ENCODE peak calls at places on chromosomes 3 and 15, in nine cellular contexts. S is GM13976, Z is heart right ventricle, V is progenitor cell of endocrine pancreas, Y is heart left ventricle, H is mucosa of descending colon, L is AG10803, T is osteocyte, A is GM20000. J is an unnamed sample.

GRCh38 chr3:129313983-129314756 is 35.5 kb downstream of the HMCES start:
- DNase-seq in S (no peak), Z (no peak), V (no peak), Y (no peak), H (no peak), L (peak; percentile 67), T (no peak), A (no peak), J (no peak)

GRCh38 chr3:53350652-53351051 is 3.3 kb upstream of the DCP1A start:
- DNase-seq in S (peak; percentile 26), Z (no peak), V (no peak), Y (no peak), H (peak; percentile 77), L (no peak), T (no peak), A (peak; percentile 25), J (no peak)

GRCh38 chr3:177451940-177452484 is 254.7 kb upstream of the TBL1XR1 start:
- DNase-seq in S (no peak), Z (no peak), V (no peak), Y (no peak), H (no peak), L (peak; percentile 93), T (no peak), A (no peak), J (no peak)

GRCh38 chr3:174233511-174233910 is 625.6 kb upstream of the NAALADL2 start:
- DNase-seq in S (no peak), Z (no peak), V (no peak), Y (no peak), H (no peak), L (no peak), T (no peak), A (no peak), J (no peak)

GRCh38 chr3:49173116-49173791 is 1.9 kb downstream of the KLHDC8B start:
- DNase-seq in S (no peak), Z (peak; percentile 87), V (no peak), Y (peak; percentile 88), H (peak; percentile 40), L (no peak), T (no peak), A (no peak), J (no peak)

GRCh38 chr3:71066849-71067261 is 516.7 kb downstream of the FOXP1 start:
- DNase-seq in S (no peak), Z (no peak), V (no peak), Y (no peak), H (peak; percentile 29), L (peak; percentile 59), T (no peak), A (no peak), J (no peak)

GRCh38 chr3:169280010-169280585 is 383.4 kb downstream of the MECOM start:
- DNase-seq in S (no peak), Z (no peak), V (no peak), Y (no peak), H (no peak), L (peak; percentile 9), T (no peak), A (no peak), J (no peak)

GRCh38 chr15:37096878-37097568 is 3.3 kb downstream of the MEIS2 start:
- DNase-seq in S (no peak), Z (no peak), V (no peak), Y (no peak), H (no peak), L (no peak), T (no peak), A (no peak), J (no peak)

GRCh38 chr15:58396181-58396580 is 35.6 kb upstream of the LIPC start:
- DNase-seq in S (no peak), Z (no peak), V (no peak), Y (no peak), H (no peak), L (peak; percentile 95), T (no peak), A (no peak), J (peak; percentile 74)

GRCh38 chr3:54345976-54346375 is 223.6 kb downstream of the CACNA2D3 start:
- DNase-seq in S (no peak), Z (no peak), V (no peak), Y (no peak), H (no peak), L (no peak), T (no peak), A (no peak), J (no peak)

GRCh38 chr3:87045473-87045872 is 54.5 kb upstream of the VGLL3 start:
- DNase-seq in S (no peak), Z (no peak), V (no peak), Y (no peak), H (no peak), L (no peak), T (no peak), A (no peak), J (no peak)

GRCh38 chr3:149299938-149300791 is 33.3 kb downstream of the TM4SF18 start:
- DNase-seq in S (no peak), Z (no peak), V (no peak), Y (no peak), H (peak; percentile 48), L (peak; percentile 91), T (no peak), A (no peak), J (peak; percentile 95)
- TF ChIP-seq CTCF in S (no peak), Z (no peak), V (no peak), Y (no peak), H (no peak), L (no peak), T (no peak), A (no peak), J (no peak)

DNA sequence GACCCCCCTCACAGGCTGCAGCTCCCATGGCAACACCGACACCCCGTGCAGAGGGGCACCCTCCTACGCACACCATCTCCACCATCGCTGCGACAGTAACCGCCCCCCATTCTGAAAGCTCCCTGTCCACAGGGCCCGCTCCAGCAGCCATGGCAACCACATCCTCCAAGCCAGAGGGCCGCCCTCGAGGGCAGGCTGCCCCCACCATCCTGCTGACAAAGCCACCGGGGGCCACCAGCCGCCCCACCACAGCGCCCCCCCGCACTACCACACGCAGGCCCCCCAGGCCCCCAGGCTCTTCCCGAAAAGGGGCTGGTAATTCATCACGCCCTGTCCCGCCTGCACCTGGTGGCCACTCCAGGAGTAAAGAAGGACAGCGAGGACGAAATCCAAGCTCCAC is 19.9 kb upstream of the BFSP2 start:
- DNase-seq in S (no peak), Z (no peak), V (no peak), Y (no peak), H (no peak), L (no peak), T (no peak), A (no peak), J (no peak)
- TF ChIP-seq CTCF in S (no peak), Z (no peak), V (no peak), Y (no peak), H (no peak), L (no peak), T (no peak), A (no peak), J (no peak)

DNA sequence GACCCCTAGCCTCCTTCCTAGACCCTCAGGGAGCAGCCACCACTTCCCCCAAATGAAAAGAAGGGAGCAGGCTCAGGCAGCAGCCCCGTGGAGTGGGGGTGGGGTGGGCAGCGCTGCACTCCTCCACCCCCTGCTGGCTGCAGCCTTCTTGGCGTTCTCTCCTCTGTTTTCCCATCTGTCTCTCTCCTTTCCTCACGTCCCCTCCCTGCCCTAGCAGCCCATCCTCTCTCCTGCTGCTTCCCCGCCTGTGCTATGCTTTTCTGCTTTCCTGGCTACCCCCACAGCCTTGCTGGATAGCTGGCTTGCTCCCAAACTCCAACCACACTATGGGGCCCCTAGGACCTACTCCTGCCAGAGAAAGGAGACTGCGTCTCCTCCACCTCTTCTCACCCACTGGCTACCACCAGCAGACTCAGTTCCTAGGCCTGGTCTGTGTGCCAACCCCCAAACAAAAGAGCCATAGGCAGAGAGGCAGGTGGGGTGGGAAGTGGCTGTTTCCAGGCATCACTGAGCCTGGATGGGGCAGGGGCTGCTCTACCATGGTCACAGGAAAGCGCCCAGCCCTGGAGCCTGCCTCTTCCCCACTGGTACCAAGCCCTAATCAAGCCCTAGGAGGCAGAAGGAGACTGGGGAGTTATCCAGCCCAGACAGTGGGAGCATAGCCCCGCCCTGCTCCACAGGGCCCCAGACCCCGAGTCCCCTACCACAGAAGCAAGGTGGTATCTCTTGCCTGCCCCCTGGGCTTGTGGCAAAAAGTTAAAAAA is 3.4 kb upstream of the DISP2 start:
- DNase-seq in S (no peak), Z (no peak), V (no peak), Y (no peak), H (no peak), L (no peak), T (no peak), A (no peak), J (no peak)
- TF ChIP-seq CTCF in S (peak; percentile 5), Z (peak; percentile 43), V (peak; percentile 39), Y (peak; percentile 35), H (no peak), L (peak; percentile 57), T (peak; percentile 62), A (no peak), J (peak; percentile 74)

DNA sequence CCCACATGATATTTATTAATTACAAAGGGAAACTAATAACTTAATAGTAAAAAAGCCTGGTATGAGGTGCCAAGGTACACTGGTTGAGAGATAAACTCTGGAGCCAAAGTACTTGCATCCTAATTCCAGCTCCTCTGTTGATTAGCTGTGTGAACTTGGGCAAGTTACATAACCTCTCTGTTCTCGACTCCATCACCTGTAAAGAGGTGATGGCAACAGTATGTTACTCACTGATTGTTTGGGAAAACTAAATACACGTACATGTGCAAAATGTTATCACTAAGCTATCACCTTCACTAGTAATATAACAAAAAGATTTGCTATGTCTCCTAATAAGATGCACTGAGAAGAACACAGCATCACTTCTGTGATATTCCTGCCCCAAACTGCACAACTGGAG is 206.4 kb downstream of the MEX3B start:
- DNase-seq in S (no peak), Z (no peak), V (no peak), Y (no peak), H (no peak), L (no peak), T (no peak), A (no peak), J (no peak)
- TF ChIP-seq CTCF in S (no peak), Z (no peak), V (no peak), Y (no peak), H (no peak), L (no peak), T (no peak), A (no peak), J (no peak)

GRCh38 chr3:14861031-14861430 is 42.3 kb downstream of the FGD5 start:
- DNase-seq in S (no peak), Z (no peak), V (no peak), Y (peak; percentile 36), H (no peak), L (no peak), T (no peak), A (no peak), J (no peak)
- TF ChIP-seq CTCF in S (no peak), Z (no peak), V (no peak), Y (no peak), H (no peak), L (no peak), T (no peak), A (no peak), J (no peak)

GRCh38 chr3:104604326-104605010 is 762.2 kb upstream of the ALCAM start:
- DNase-seq in S (no peak), Z (no peak), V (no peak), Y (no peak), H (no peak), L (peak; percentile 30), T (no peak), A (no peak), J (no peak)
- TF ChIP-seq CTCF in S (no peak), Z (peak; percentile 8), V (peak; percentile 26), Y (peak; percentile 17), H (no peak), L (peak; percentile 58), T (peak; percentile 68), A (no peak), J (peak; percentile 28)

GRCh38 chr3:150495563-150496168 is 50.6 kb downstream of the SERP1 start:
- DNase-seq in S (peak; percentile 63), Z (no peak), V (no peak), Y (no peak), H (peak; percentile 66), L (peak; percentile 53), T (no peak), A (peak; percentile 46), J (peak; percentile 10)
- TF ChIP-seq CTCF in S (peak; percentile 43), Z (peak; percentile 90), V (peak; percentile 91), Y (peak; percentile 86), H (peak; percentile 48), L (peak; percentile 71), T (peak; percentile 77), A (no peak), J (peak; percentile 49)

J was measured in kidney epithelial cell.